ENCODE peak calls at places on chromosomes 16 and 17, in five cellular contexts. Y is midbrain; X is SK-N-DZ; A is stimulated activated effector memory CD8-positive, alpha-beta T cell treated with anti-CD3 and anti-CD28 coated beads, Interleukin-12 subunit alpha, Interleukin-12 subunit beta, amount 100 ng/mL, for 72 hours; O is endothelial cell. T is an unnamed sample.

GRCh38 chr16:88938933-88939813 is 37.8 kb downstream of the CBFA2T3 start:
- DNase-seq in X (peak), O (no peak), Y (no peak), A (no peak), T (no peak)

GRCh38 chr17:56912105-56912999 is 1.5 kb downstream of the TRIM25 start:
- DNase-seq in X (no peak), A (peak), O (no peak), Y (no peak), T (no peak)

GRCh38 chr16:56789360-56789759 is 59.4 kb downstream of the NUP93 start:
- DNase-seq in Y (no peak), O (no peak), X (no peak), A (no peak), T (no peak)

GRCh38 chr17:76550712-76551615 is 11.1 kb downstream of the PRCD start:
- DNase-seq in Y (no peak), A (no peak), X (no peak), O (no peak), T (no peak)

GRCh38 chr17:69954241-69954933 is 120.6 kb upstream of the KCNJ16 start:
- DNase-seq in A (no peak), O (no peak), Y (no peak), X (no peak), T (no peak)

GRCh38 chr17:81130385-81131288 is 34.7 kb upstream of the PVALEF start:
- DNase-seq in X (no peak), Y (peak), O (no peak), A (no peak), T (peak)

GRCh38 chr16:28204622-28205021 is 7.1 kb downstream of the XPO6 start:
- DNase-seq in O (no peak), A (no peak), X (no peak), Y (no peak), T (no peak)

GRCh38 chr17:46741122-46741725 is 77.3 kb downstream of the WNT3 start:
- DNase-seq in O (no peak), Y (no peak), X (no peak), A (no peak), T (no peak)

GRCh38 chr16:46972429-46972970 is 974 bp downstream of the DNAJA2 start:
- DNase-seq in Y (no peak), X (peak), O (no peak), A (no peak), T (no peak)

GRCh38 chr17:11598274-11599221 is at the start of gene DNAH9:
- DNase-seq in O (no peak), A (no peak), X (peak), Y (peak), T (peak)

GRCh38 chr16:57600048-57600835 is 28.2 kb upstream of the ADGRG1 start:
- DNase-seq in Y (peak), X (peak), O (peak), A (no peak), T (no peak)

GRCh38 chr17:1628856-1629646 is 417 bp upstream of the SLC43A2 start:
- DNase-seq in X (peak), O (peak), A (peak), Y (peak), T (peak)

GRCh38 chr17:62105361-62105760 is 40.3 kb upstream of the MED13 start:
- DNase-seq in A (no peak), Y (no peak), X (peak), O (no peak), T (no peak)

GRCh38 chr16:4358831-4359561 is 7.9 kb upstream of the PAM16 start:
- DNase-seq in A (peak), X (peak), Y (peak), O (peak), T (no peak)

GRCh38 chr17:44007346-44008204 is 3.2 kb downstream of the NAGS start:
- DNase-seq in A (no peak), O (no peak), Y (no peak), X (no peak), T (no peak)

GRCh38 chr17:38745545-38745944 is 2.6 kb downstream of the PCGF2 start:
- DNase-seq in Y (no peak), X (no peak), A (no peak), O (no peak), T (no peak)

T was measured in putamen.